ENCODE peak calls at places on chromosomes 3 and 15, in five cellular contexts. I, D, C, M and L are unnamed samples.

GRCh38 chr3:126036056-126036549 is 47.8 kb downstream of the SLC41A3 start:
- DNase-seq in I (no peak), D (peak), C (peak), M (no peak), L (peak)

GRCh38 chr15:29132786-29133185 is 136.8 kb downstream of the NSMCE3 start:
- DNase-seq in I (no peak), D (peak), C (no peak), M (no peak), L (peak)

GRCh38 chr3:139111392-139112229 is 66.9 kb upstream of the PRR23C start:
- DNase-seq in I (peak), D (no peak), C (peak), M (peak), L (peak)

GRCh38 chr3:159371928-159372327 is 570.1 kb downstream of the MFSD1 start:
- DNase-seq in I (no peak), D (no peak), C (no peak), M (no peak), L (no peak)

GRCh38 chr15:41513282-41514227 is at the start of gene LTK:
- DNase-seq in I (no peak), D (no peak), C (peak), M (peak), L (no peak)

GRCh38 chr15:28269097-28269496 is 52.9 kb downstream of the HERC2 start:
- DNase-seq in I (no peak), D (no peak), C (no peak), M (no peak), L (no peak)

GRCh38 chr3:87268646-87269211 is 7.7 kb downstream of the POU1F1 start:
- DNase-seq in I (no peak), D (no peak), C (no peak), M (peak), L (no peak)

GRCh38 chr3:89617706-89618105 is 510.3 kb downstream of the EPHA3 start:
- DNase-seq in I (no peak), D (no peak), C (no peak), M (peak), L (no peak)

GRCh38 chr3:48157950-48158376 is 30.3 kb downstream of the CDC25A start:
- DNase-seq in I (peak), D (peak), C (peak), M (peak), L (no peak)

GRCh38 chr15:49415171-49415570 is 7.9 kb upstream of the FGF7 start:
- DNase-seq in I (no peak), D (no peak), C (no peak), M (no peak), L (no peak)

GRCh38 chr3:12670789-12671450 is 7.0 kb upstream of the RAF1 start:
- DNase-seq in I (no peak), D (peak), C (no peak), M (no peak), L (no peak)

GRCh38 chr3:120145498-120146285 is 51.4 kb upstream of the GSK3B start:
- DNase-seq in I (no peak), D (no peak), C (no peak), M (peak), L (no peak)

GRCh38 chr3:160498202-160498601 is 48.6 kb upstream of the TRIM59 start:
- DNase-seq in I (no peak), D (no peak), C (no peak), M (no peak), L (no peak)

GRCh38 chr3:1026395-1026794 is 66.4 kb upstream of the CNTN6 start:
- DNase-seq in I (no peak), D (no peak), C (no peak), M (no peak), L (no peak)

GRCh38 chr15:92091155-92091734 is 237.7 kb downstream of the SLCO3A1 start:
- DNase-seq in I (no peak), D (no peak), C (peak), M (peak), L (no peak)

GRCh38 chr15:59434481-59434880 is 3.5 kb upstream of the FAM81A start:
- DNase-seq in I (no peak), D (no peak), C (no peak), M (no peak), L (no peak)

GRCh38 chr3:27521872-27522265 is 37.7 kb upstream of the SLC4A7 start:
- DNase-seq in I (no peak), D (no peak), C (no peak), M (no peak), L (no peak)

GRCh38 chr3:139123377-139124095 is 78.8 kb upstream of the PRR23C start:
- DNase-seq in I (no peak), D (no peak), C (peak), M (peak), L (no peak)

GRCh38 chr3:41117398-41117870 is 81.9 kb upstream of the CTNNB1 start:
- DNase-seq in I (peak), D (peak), C (no peak), M (peak), L (peak)

GRCh38 chr3:51099794-51100542 is 285.1 kb upstream of the MANF start:
- DNase-seq in I (peak), D (no peak), C (peak), M (peak), L (no peak)